ENCODE peak calls at places on chromosomes 3 and 15, in four cellular contexts. One of them, this sample, is unnamed.

GRCh38 chr3:98772022-98772421 is 8.9 kb downstream of the ST3GAL6 start:
- DNase-seq in NT2/D1: no peak
- DNase-seq in SJCRH30: no peak
- DNase-seq in neuronal stem cell: no peak
- DNase-seq in this sample: no peak

GRCh38 chr3:138674131-138674530 is 65.6 kb downstream of the FAIM start:
- DNase-seq in neuronal stem cell: no peak
- DNase-seq in SJCRH30: no peak
- DNase-seq in NT2/D1: no peak
- DNase-seq in this sample: no peak

GRCh38 chr15:38528279-38528678 is 36.3 kb downstream of the RASGRP1 start:
- DNase-seq in NT2/D1: no peak
- DNase-seq in SJCRH30: no peak
- DNase-seq in neuronal stem cell: no peak
- DNase-seq in this sample: no peak

GRCh38 chr15:59570364-59570763 is 41.2 kb upstream of the GCNT3 start:
- DNase-seq in NT2/D1: no peak
- DNase-seq in SJCRH30: no peak
- DNase-seq in neuronal stem cell: no peak
- DNase-seq in this sample: peak; percentile 75

GRCh38 chr3:24495334-24495994 is 814 bp upstream of the THRB start:
- DNase-seq in NT2/D1: no peak
- DNase-seq in neuronal stem cell: peak; percentile 31
- DNase-seq in SJCRH30: no peak
- DNase-seq in this sample: peak; percentile 68

GRCh38 chr3:124700880-124701684 is 29.2 kb upstream of the UMPS start:
- DNase-seq in NT2/D1: no peak
- DNase-seq in neuronal stem cell: no peak
- DNase-seq in SJCRH30: no peak
- DNase-seq in this sample: peak; percentile 70

GRCh38 chr15:78264304-78265136 is at the start of gene DNAJA4:
- DNase-seq in SJCRH30: no peak
- DNase-seq in NT2/D1: no peak
- DNase-seq in neuronal stem cell: no peak
- DNase-seq in this sample: peak; percentile 53

GRCh38 chr3:157354722-157355121 is 81.9 kb upstream of the PTX3 start:
- DNase-seq in NT2/D1: peak; percentile 47
- DNase-seq in neuronal stem cell: no peak
- DNase-seq in SJCRH30: peak; percentile 23
- DNase-seq in this sample: no peak

GRCh38 chr15:29934251-29934650 is 112.0 kb upstream of the TJP1 start:
- DNase-seq in SJCRH30: no peak
- DNase-seq in neuronal stem cell: no peak
- DNase-seq in NT2/D1: no peak
- DNase-seq in this sample: no peak

GRCh38 chr15:45164914-45165313 is 22.9 kb downstream of the SHF start:
- DNase-seq in neuronal stem cell: no peak
- DNase-seq in NT2/D1: no peak
- DNase-seq in SJCRH30: no peak
- DNase-seq in this sample: no peak

GRCh38 chr15:45157974-45158373 is 28.2 kb downstream of the DUOX1 start:
- DNase-seq in SJCRH30: peak; percentile 72
- DNase-seq in NT2/D1: peak; percentile 62
- DNase-seq in neuronal stem cell: peak; percentile 45
- DNase-seq in this sample: no peak

GRCh38 chr15:45163508-45163856 is 24.3 kb downstream of the SHF start:
- DNase-seq in neuronal stem cell: no peak
- DNase-seq in NT2/D1: no peak
- DNase-seq in SJCRH30: no peak
- DNase-seq in this sample: no peak

GRCh38 chr15:45162771-45163507 is 24.8 kb downstream of the SHF start:
- DNase-seq in NT2/D1: peak; percentile 66
- DNase-seq in SJCRH30: peak; percentile 95
- DNase-seq in neuronal stem cell: peak; percentile 68
- DNase-seq in this sample: peak; percentile 80

DNA sequence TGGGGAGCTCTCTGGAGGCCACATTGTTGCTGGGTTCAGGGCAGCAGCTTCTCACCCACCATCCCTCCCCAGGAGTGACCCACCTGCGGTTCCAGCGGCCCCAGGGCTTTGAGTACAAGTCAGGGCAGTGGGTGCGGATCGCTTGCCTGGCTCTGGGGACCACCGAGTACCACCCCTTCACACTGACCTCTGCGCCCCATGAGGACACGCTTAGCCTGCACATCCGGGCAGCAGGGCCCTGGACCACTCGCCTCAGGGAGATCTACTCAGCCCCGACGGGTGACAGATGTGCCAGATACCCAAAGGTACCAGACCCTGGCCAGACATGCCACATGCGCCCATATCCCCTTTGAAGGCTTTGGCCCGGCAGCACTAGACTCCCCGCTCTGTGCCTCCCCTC is 26.1 kb downstream of the SHF start:
- DNase-seq in SJCRH30: no peak
- DNase-seq in NT2/D1: no peak
- DNase-seq in neuronal stem cell: no peak
- DNase-seq in this sample: no peak
- H3K4me1 ChIP-seq in SJCRH30: peaks cover 5% of the 10 kb centered on the region
- H3K4me1 ChIP-seq in NT2/D1: peaks cover 13% of the 10 kb centered on the region
- H3K4me1 ChIP-seq in neuronal stem cell: peaks cover 15% of the 10 kb centered on the region
- H3K4me1 ChIP-seq in this sample: no peaks in the 10 kb centered on the region

DNA sequence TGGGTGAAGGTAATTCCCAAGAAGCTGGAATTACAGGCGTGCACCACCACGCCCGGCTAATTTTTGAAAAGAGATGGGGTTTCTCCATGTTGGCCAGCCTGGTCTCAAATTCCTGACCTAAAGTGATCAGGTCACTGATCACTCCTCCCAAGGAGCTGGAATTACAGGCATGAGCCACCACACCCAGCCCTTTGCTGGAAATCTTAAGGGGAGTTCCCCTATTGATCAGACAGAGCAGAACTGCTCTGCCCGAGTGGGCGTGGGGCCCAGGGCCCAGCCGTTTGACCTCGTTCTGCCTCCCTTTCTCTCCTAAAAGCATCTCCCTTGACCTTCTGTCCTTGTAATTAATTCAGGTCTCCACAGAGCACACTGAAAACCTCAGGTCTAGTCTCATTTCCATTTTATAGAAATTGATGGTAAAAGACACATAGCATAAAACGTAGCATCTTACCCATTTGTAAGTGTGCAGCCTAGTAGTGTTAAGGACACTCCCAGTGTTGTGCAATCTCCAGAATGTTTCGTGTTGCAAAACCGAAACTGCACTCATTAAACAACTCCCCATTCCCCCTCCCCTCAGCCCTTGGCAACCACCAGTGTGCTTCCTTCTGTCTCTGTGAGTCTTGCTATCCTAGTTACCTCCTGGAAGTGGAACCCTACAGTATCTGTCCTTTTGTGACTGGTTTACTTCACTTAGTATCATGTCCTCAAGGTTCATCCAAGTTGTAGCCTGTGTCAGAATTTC is 89.3 kb downstream of the SLCO3A1 start:
- DNase-seq in neuronal stem cell: no peak
- DNase-seq in NT2/D1: no peak
- DNase-seq in SJCRH30: no peak
- DNase-seq in this sample: peak; percentile 31
- H3K4me1 ChIP-seq in neuronal stem cell: peaks cover 3% of the 10 kb centered on the region
- H3K4me1 ChIP-seq in NT2/D1: peaks cover 16% of the 10 kb centered on the region
- H3K4me1 ChIP-seq in SJCRH30: no peaks in the 10 kb centered on the region
- H3K4me1 ChIP-seq in this sample: no peaks in the 10 kb centered on the region

GRCh38 chr15:27690290-27690689 is 408.8 kb downstream of the OCA2 start:
- DNase-seq in SJCRH30: no peak
- DNase-seq in NT2/D1: no peak
- DNase-seq in neuronal stem cell: no peak
- DNase-seq in this sample: no peak
- H3K4me1 ChIP-seq in SJCRH30: no peaks in the 10 kb centered on the region
- H3K4me1 ChIP-seq in NT2/D1: no peaks in the 10 kb centered on the region
- H3K4me1 ChIP-seq in neuronal stem cell: no peaks in the 10 kb centered on the region
- H3K4me1 ChIP-seq in this sample: no peaks in the 10 kb centered on the region

GRCh38 chr3:10835406-10835805 is 19.4 kb downstream of the SLC6A11 start:
- DNase-seq in SJCRH30: no peak
- DNase-seq in NT2/D1: no peak
- DNase-seq in neuronal stem cell: no peak
- DNase-seq in this sample: no peak

GRCh38 chr3:10836676-10837075 is 20.6 kb downstream of the SLC6A11 start:
- DNase-seq in NT2/D1: no peak
- DNase-seq in SJCRH30: no peak
- DNase-seq in neuronal stem cell: no peak
- DNase-seq in this sample: no peak

GRCh38 chr3:10834951-10835350 is 18.9 kb downstream of the SLC6A11 start:
- DNase-seq in NT2/D1: no peak
- DNase-seq in SJCRH30: no peak
- DNase-seq in neuronal stem cell: no peak
- DNase-seq in this sample: no peak

GRCh38 chr3:10837849-10838248 is 21.8 kb downstream of the SLC6A11 start:
- DNase-seq in SJCRH30: no peak
- DNase-seq in NT2/D1: no peak
- DNase-seq in neuronal stem cell: no peak
- DNase-seq in this sample: no peak

DNA sequence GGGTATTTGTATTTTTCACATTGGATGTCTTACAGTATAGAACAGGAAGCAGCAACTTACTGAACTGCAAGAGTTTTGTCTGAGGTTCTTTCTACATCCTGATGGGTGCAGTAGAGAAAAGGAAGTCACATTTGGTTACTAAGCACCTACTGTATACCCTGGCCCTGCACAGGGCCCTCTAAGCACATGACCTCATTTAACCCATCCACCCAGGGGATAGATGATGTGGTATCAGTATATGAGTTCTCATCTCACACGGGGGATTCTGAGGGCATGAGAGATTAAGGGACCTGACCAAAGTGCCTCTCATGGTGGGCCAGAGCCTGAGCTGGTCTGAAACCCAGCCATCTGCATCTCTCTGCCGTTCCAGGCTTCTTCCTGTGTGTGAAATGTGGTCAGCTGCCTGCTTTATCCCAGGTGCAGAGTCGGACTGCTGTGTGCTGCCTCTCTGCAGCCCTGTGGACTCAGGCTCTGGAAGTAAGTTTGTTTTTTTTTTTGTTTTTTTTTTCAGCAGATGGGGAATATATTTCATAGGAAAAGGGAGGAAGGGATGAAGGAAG is 17.9 kb downstream of the SLC6A11 start:
- DNase-seq in NT2/D1: no peak
- DNase-seq in neuronal stem cell: no peak
- DNase-seq in SJCRH30: no peak
- DNase-seq in this sample: no peak
- H3K4me1 ChIP-seq in NT2/D1: peaks cover 4% of the 10 kb centered on the region
- H3K4me1 ChIP-seq in neuronal stem cell: no peaks in the 10 kb centered on the region
- H3K4me1 ChIP-seq in SJCRH30: no peaks in the 10 kb centered on the region
- H3K4me1 ChIP-seq in this sample: no peaks in the 10 kb centered on the region

GRCh38 chr3:56775356-56775914 is 26.3 kb downstream of the ARHGEF3 start:
- DNase-seq in SJCRH30: no peak
- DNase-seq in neuronal stem cell: no peak
- DNase-seq in NT2/D1: no peak
- DNase-seq in this sample: no peak
- H3K4me1 ChIP-seq in SJCRH30: no peaks in the 10 kb centered on the region
- H3K4me1 ChIP-seq in neuronal stem cell: peaks cover 5% of the 10 kb centered on the region
- H3K4me1 ChIP-seq in NT2/D1: no peaks in the 10 kb centered on the region
- H3K4me1 ChIP-seq in this sample: no peaks in the 10 kb centered on the region

GRCh38 chr15:40790723-40791122 is 16.2 kb upstream of the ZFYVE19 start:
- DNase-seq in neuronal stem cell: no peak
- DNase-seq in NT2/D1: no peak
- DNase-seq in SJCRH30: no peak
- DNase-seq in this sample: no peak
- H3K4me1 ChIP-seq in neuronal stem cell: no peaks in the 10 kb centered on the region
- H3K4me1 ChIP-seq in NT2/D1: peaks cover 2% of the 10 kb centered on the region
- H3K4me1 ChIP-seq in SJCRH30: peaks cover 22% of the 10 kb centered on the region
- H3K4me1 ChIP-seq in this sample: peaks cover 52% of the 10 kb centered on the region

GRCh38 chr15:65414841-65415621 is 7.7 kb downstream of the IGDCC4 start:
- DNase-seq in NT2/D1: peak; percentile 89
- DNase-seq in SJCRH30: peak; percentile 99
- DNase-seq in neuronal stem cell: peak; percentile 79
- DNase-seq in this sample: no peak

GRCh38 chr15:65413051-65413759 is 9.5 kb downstream of the IGDCC4 start:
- DNase-seq in neuronal stem cell: no peak
- DNase-seq in SJCRH30: no peak
- DNase-seq in NT2/D1: no peak
- DNase-seq in this sample: no peak

GRCh38 chr15:65413760-65414144 is 9.0 kb downstream of the IGDCC4 start:
- DNase-seq in NT2/D1: no peak
- DNase-seq in SJCRH30: no peak
- DNase-seq in neuronal stem cell: no peak
- DNase-seq in this sample: no peak

GRCh38 chr15:65418596-65418995 is 4.2 kb downstream of the IGDCC4 start:
- DNase-seq in neuronal stem cell: no peak
- DNase-seq in NT2/D1: no peak
- DNase-seq in SJCRH30: no peak
- DNase-seq in this sample: no peak

GRCh38 chr15:65416845-65417416 is 5.8 kb downstream of the IGDCC4 start:
- DNase-seq in NT2/D1: peak; percentile 89
- DNase-seq in SJCRH30: peak; percentile 96
- DNase-seq in neuronal stem cell: peak; percentile 67
- DNase-seq in this sample: no peak
- H3K4me1 ChIP-seq in NT2/D1: peaks cover 33% of the 10 kb centered on the region
- H3K4me1 ChIP-seq in SJCRH30: peaks cover 52% of the 10 kb centered on the region
- H3K4me1 ChIP-seq in neuronal stem cell: peaks cover 54% of the 10 kb centered on the region
- H3K4me1 ChIP-seq in this sample: peaks cover 6% of the 10 kb centered on the region

GRCh38 chr3:71228156-71228885 is 355.2 kb downstream of the FOXP1 start:
- DNase-seq in neuronal stem cell: no peak
- DNase-seq in SJCRH30: no peak
- DNase-seq in NT2/D1: no peak
- DNase-seq in this sample: no peak
- H3K4me1 ChIP-seq in neuronal stem cell: peaks cover 3% of the 10 kb centered on the region
- H3K4me1 ChIP-seq in SJCRH30: no peaks in the 10 kb centered on the region
- H3K4me1 ChIP-seq in NT2/D1: peaks cover 2% of the 10 kb centered on the region
- H3K4me1 ChIP-seq in this sample: no peaks in the 10 kb centered on the region

DNA sequence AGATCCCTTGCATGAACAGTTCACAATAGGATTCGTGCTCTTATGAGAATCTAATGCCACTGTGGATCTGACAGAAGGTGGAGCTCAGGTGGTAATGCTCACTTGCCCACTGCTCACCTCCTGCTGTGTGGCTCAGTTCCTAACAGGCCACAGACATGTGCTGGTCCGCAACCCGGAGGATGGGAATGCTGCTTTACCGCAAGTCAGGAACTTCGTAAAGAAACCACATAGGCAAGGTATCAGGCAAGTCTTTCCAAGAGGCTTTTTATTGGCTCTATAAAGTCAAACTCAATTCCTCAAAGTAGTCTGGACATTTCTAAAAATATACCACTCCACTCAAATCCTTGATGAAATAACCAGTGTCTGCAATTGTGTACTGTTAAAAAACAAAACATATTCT is 56.1 kb downstream of the OSTN start:
- DNase-seq in NT2/D1: no peak
- DNase-seq in SJCRH30: no peak
- DNase-seq in neuronal stem cell: no peak
- DNase-seq in this sample: no peak
- H3K4me1 ChIP-seq in NT2/D1: peaks cover 5% of the 10 kb centered on the region
- H3K4me1 ChIP-seq in SJCRH30: no peaks in the 10 kb centered on the region
- H3K4me1 ChIP-seq in neuronal stem cell: no peaks in the 10 kb centered on the region
- H3K4me1 ChIP-seq in this sample: no peaks in the 10 kb centered on the region